ENCODE peak calls at places on chromosomes 4 and X, in nine cellular contexts. R, J, I, W, M, L, V, G and K are unnamed samples.

GRCh38 chr4:124053872-124054538 is 657.4 kb downstream of the SPRY1 start:
- DNase-seq in R (no peak), J (no peak), I (no peak), W (no peak), M (no peak), L (no peak), V (no peak), G (no peak), K (no peak)

GRCh38 chrX:1477229-1477628 is 24.5 kb upstream of the ASMTL start:
- DNase-seq in R (no peak), J (no peak), I (no peak), W (no peak), M (no peak), L (no peak), V (no peak), G (no peak), K (no peak)

GRCh38 chr4:55079451-55080173 is 45.8 kb downstream of the KDR start:
- DNase-seq in R (no peak), J (no peak), I (no peak), W (no peak), M (peak), L (peak), V (no peak), G (no peak), K (no peak)

GRCh38 chrX:136055651-136056221 is 70.5 kb downstream of the SLC9A6 start:
- DNase-seq in R (no peak), J (no peak), I (no peak), W (peak), M (no peak), L (peak), V (no peak), G (no peak), K (no peak)

GRCh38 chr4:40395908-40396806 is 61.0 kb downstream of the CHRNA9 start:
- DNase-seq in R (no peak), J (no peak), I (no peak), W (peak), M (peak), L (no peak), V (no peak), G (no peak), K (peak)

GRCh38 chr4:56799824-56800756 is 21.4 kb downstream of the SPINK2 start:
- DNase-seq in R (peak), J (peak), I (peak), W (peak), M (peak), L (peak), V (peak), G (peak), K (peak)

GRCh38 chr4:70000713-70001112 is 4.9 kb downstream of the STATH start:
- DNase-seq in R (no peak), J (no peak), I (no peak), W (no peak), M (no peak), L (no peak), V (no peak), G (no peak), K (no peak)

GRCh38 chrX:64580035-64580434 is 184.8 kb upstream of the MTMR8 start:
- DNase-seq in R (no peak), J (no peak), I (no peak), W (no peak), M (peak), L (no peak), V (no peak), G (peak), K (no peak)

GRCh38 chr4:106312997-106313522 is 2.9 kb downstream of the TBCK start:
- DNase-seq in R (no peak), J (no peak), I (no peak), W (no peak), M (no peak), L (no peak), V (no peak), G (no peak), K (no peak)

GRCh38 chr4:102789317-102789717 is 28.5 kb upstream of the MANBA start:
- DNase-seq in R (no peak), J (no peak), I (no peak), W (peak), M (no peak), L (no peak), V (no peak), G (no peak), K (no peak)

GRCh38 chrX:149151805-149152757 is 353.0 kb downstream of the IDS start:
- DNase-seq in R (no peak), J (no peak), I (no peak), W (peak), M (peak), L (peak), V (no peak), G (no peak), K (no peak)

GRCh38 chr4:1196421-1197183 is 24.2 kb upstream of the SPON2 start:
- DNase-seq in R (no peak), J (no peak), I (no peak), W (no peak), M (no peak), L (no peak), V (no peak), G (no peak), K (no peak)

GRCh38 chrX:154037754-154038153 is 18.1 kb upstream of the IRAK1 start:
- DNase-seq in R (no peak), J (no peak), I (no peak), W (no peak), M (no peak), L (no peak), V (no peak), G (no peak), K (no peak)

GRCh38 chrX:132786217-132786616 is 172.2 kb downstream of the HS6ST2 start:
- DNase-seq in R (no peak), J (no peak), I (no peak), W (peak), M (peak), L (no peak), V (no peak), G (no peak), K (no peak)

GRCh38 chr4:188021548-188022249 is 26.1 kb downstream of the ZFP42 start:
- DNase-seq in R (no peak), J (no peak), I (no peak), W (no peak), M (peak), L (no peak), V (no peak), G (no peak), K (no peak)

GRCh38 chr4:63728480-63729177 is 680.6 kb downstream of the TECRL start:
- DNase-seq in R (no peak), J (no peak), I (no peak), W (no peak), M (peak), L (no peak), V (no peak), G (no peak), K (no peak)

GRCh38 chr4:16609170-16609758 is 289.2 kb downstream of the LDB2 start:
- DNase-seq in R (no peak), J (no peak), I (no peak), W (no peak), M (peak), L (no peak), V (no peak), G (no peak), K (no peak)

GRCh38 chr4:159106636-159107035 is 3.8 kb downstream of the RAPGEF2 start:
- DNase-seq in R (no peak), J (no peak), I (no peak), W (peak), M (no peak), L (no peak), V (no peak), G (no peak), K (no peak)

GRCh38 chr4:138499627-138500026 is 257.5 kb upstream of the SLC7A11 start:
- DNase-seq in R (no peak), J (no peak), I (no peak), W (no peak), M (peak), L (no peak), V (no peak), G (no peak), K (no peak)

GRCh38 chr4:4426511-4427477 is 39.9 kb downstream of the NSG1 start:
- DNase-seq in R (no peak), J (no peak), I (no peak), W (no peak), M (peak), L (no peak), V (no peak), G (no peak), K (no peak)